ENCODE peak calls at places on chromosomes 12 and 14, in five cellular contexts. O, Q, L, W and D are unnamed samples.

GRCh38 chr14:99820702-99821331 is 27.6 kb downstream of the EML1 start:
- DNase-seq in O (no peak), Q (peak; percentile 12), L (no peak), W (no peak), D (no peak)

GRCh38 chr12:52860102-52860838 is 11.5 kb upstream of the KRT78 start:
- DNase-seq in O (peak; percentile 76), Q (no peak), L (no peak), W (no peak), D (no peak)

GRCh38 chr12:45343269-45344051 is 127.6 kb downstream of the ANO6 start:
- DNase-seq in O (peak; percentile 62), Q (no peak), L (no peak), W (no peak), D (peak; percentile 24)

GRCh38 chr14:99704037-99704436 is 19.9 kb downstream of the CYP46A1 start:
- DNase-seq in O (no peak), Q (no peak), L (no peak), W (no peak), D (no peak)

GRCh38 chr12:44000309-44000952 is 164.6 kb downstream of the TMEM117 start:
- DNase-seq in O (peak; percentile 80), Q (peak; percentile 55), L (peak; percentile 84), W (peak; percentile 60), D (peak; percentile 66)

GRCh38 chr12:32402170-32402569 is 2.8 kb downstream of the FGD4 start:
- DNase-seq in O (no peak), Q (no peak), L (no peak), W (no peak), D (no peak)

GRCh38 chr14:71583246-71583645 is 349.0 kb upstream of the RGS6 start:
- DNase-seq in O (no peak), Q (no peak), L (no peak), W (no peak), D (no peak)

GRCh38 chr14:73227812-73228781 is 9.2 kb upstream of the PAPLN start:
- DNase-seq in O (peak; percentile 97), Q (no peak), L (peak; percentile 42), W (no peak), D (peak; percentile 74)

GRCh38 chr12:127729381-127729780 is 537.6 kb upstream of the TMEM132C start:
- DNase-seq in O (peak; percentile 41), Q (no peak), L (no peak), W (no peak), D (no peak)

GRCh38 chr12:66755727-66756395 is 77.0 kb upstream of the GRIP1 start:
- DNase-seq in O (no peak), Q (peak; percentile 31), L (no peak), W (no peak), D (no peak)

GRCh38 chr12:109763201-109763841 is 49.7 kb downstream of the FAM222A start:
- DNase-seq in O (peak; percentile 88), Q (no peak), L (no peak), W (no peak), D (no peak)

GRCh38 chr14:95452176-95452889 is 64.1 kb downstream of the SYNE3 start:
- DNase-seq in O (peak; percentile 25), Q (peak; percentile 61), L (peak; percentile 35), W (no peak), D (no peak)

GRCh38 chr12:5912437-5913334 is 32.4 kb downstream of the ANO2 start:
- DNase-seq in O (peak; percentile 7), Q (no peak), L (peak; percentile 82), W (no peak), D (no peak)

GRCh38 chr12:76028649-76029277 is 2.8 kb downstream of the PHLDA1 start:
- DNase-seq in O (no peak), Q (no peak), L (no peak), W (no peak), D (no peak)

GRCh38 chr12:25960926-25961325 is 2.4 kb downstream of the RASSF8 start:
- DNase-seq in O (no peak), Q (no peak), L (no peak), W (no peak), D (no peak)

GRCh38 chr12:109678732-109679131 is 34.9 kb upstream of the FAM222A start:
- DNase-seq in O (no peak), Q (no peak), L (peak; percentile 53), W (no peak), D (peak; percentile 34)

GRCh38 chr14:39432619-39433451 is 602 bp upstream of the FBXO33 start:
- DNase-seq in O (peak; percentile 93), Q (peak; percentile 83), L (peak; percentile 93), W (peak; percentile 89), D (peak; percentile 95)

GRCh38 chr12:108691995-108692808 is 39.1 kb downstream of the CORO1C start:
- DNase-seq in O (no peak), Q (peak; percentile 33), L (peak; percentile 26), W (no peak), D (peak; percentile 19)

GRCh38 chr14:68249534-68250517 is 430.2 kb downstream of the RAD51B start:
- DNase-seq in O (peak; percentile 86), Q (no peak), L (no peak), W (peak; percentile 74), D (peak; percentile 38)

GRCh38 chr14:79842270-79842669 is 369.0 kb downstream of the DIO2 start:
- DNase-seq in O (peak; percentile 66), Q (no peak), L (no peak), W (no peak), D (peak; percentile 58)

GRCh38 chr12:67804168-67804567 is 155.6 kb downstream of the DYRK2 start:
- DNase-seq in O (no peak), Q (no peak), L (no peak), W (no peak), D (no peak)

GRCh38 chr14:30849354-30849753 is 25.0 kb upstream of the COCH start:
- DNase-seq in O (no peak), Q (no peak), L (no peak), W (no peak), D (no peak)

GRCh38 chr14:88554458-88555286 is at the start of gene PTPN21:
- DNase-seq in O (peak; percentile 81), Q (no peak), L (peak; percentile 90), W (no peak), D (peak; percentile 91)

GRCh38 chr14:59339526-59339925 is 125.7 kb downstream of the GPR135 start:
- DNase-seq in O (no peak), Q (no peak), L (peak; percentile 71), W (no peak), D (no peak)

GRCh38 chr14:34623506-34623905 is 6.4 kb downstream of the SNX6 start:
- DNase-seq in O (peak; percentile 20), Q (no peak), L (no peak), W (no peak), D (no peak)

GRCh38 chr12:30909088-30909688 is 17.4 kb upstream of the TSPAN11 start:
- DNase-seq in O (no peak), Q (no peak), L (no peak), W (no peak), D (no peak)

DNA sequence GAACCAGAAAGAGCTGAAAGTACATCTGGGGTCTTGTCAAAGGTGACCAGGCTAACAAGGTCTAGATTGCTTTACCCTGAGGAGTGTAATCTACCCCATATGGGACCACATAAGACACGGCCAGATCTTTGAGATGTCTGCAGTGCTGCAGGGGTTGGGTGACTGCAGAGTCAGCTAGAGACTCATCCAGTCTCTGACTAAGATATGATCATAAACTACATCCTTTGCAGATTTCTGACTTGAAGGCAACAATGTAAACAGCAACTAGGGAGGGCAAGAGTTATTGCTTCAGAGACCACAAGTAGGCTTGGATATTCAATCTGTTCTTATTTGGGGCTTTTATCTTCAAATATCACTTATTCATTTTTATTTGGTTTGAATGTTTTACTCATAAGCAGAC is 1080.5 kb upstream of the FOXG1 start:
- DNase-seq in O (peak; percentile 45), Q (no peak), L (no peak), W (no peak), D (no peak)
- TF ChIP-seq EZH2phosphoT487 in O (no peak), Q (no peak), L (no peak), W (no peak), D (no peak)

DNA sequence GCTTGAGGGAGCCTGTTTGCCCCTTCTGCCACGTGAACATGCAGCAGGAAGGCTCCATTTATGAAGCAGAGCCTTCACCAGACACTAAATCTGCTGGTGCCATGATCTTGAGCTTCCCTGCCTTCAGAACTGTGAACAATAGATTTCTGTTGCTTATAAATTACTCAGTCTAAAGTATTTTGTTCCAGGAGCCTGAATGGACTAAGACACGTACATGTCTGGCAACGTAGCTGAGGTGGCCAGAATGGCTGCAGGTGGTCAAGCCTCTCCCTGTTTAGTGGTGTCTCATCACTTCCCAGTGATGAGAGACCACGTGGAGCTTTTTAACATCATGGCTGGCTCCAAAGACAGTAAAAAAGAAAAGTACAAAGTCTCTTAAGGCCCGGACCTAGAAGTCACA is 32.2 kb upstream of the SLC38A2 start:
- DNase-seq in O (no peak), Q (no peak), L (no peak), W (no peak), D (no peak)
- H3K27ac ChIP-seq in O (no peak overlapping the region), Q (no peak overlapping the region), L (no peak overlapping the region), W (no peak overlapping the region), D (no peak overlapping the region)

GRCh38 chr14:62117010-62117717 is 354.9 kb downstream of the SNAPC1 start:
- DNase-seq in O (no peak), Q (peak; percentile 74), L (peak; percentile 97), W (no peak), D (peak; percentile 88)
- TF ChIP-seq CTCF in O (no peak), Q (peak; percentile 66), L (peak; percentile 54), W (no peak), D (peak; percentile 46)

DNA sequence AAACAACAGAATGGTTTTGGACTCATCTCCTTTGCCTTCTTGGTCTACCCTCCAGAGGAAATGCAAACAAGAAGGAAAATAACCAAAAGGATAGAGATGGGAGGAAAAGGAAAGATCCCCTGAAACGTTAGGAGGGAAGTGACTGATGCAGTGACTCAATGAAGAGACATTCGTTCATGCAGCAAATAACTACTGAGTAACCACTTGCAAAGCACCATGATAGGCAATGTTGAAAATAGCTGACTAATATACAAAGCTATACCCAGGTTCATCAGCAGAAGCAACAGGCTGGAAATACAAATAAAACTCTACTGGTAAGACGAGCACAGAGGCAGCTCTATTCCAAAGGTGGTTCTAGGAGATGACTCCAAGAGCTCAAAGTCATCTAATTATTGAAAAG is 41.8 kb downstream of the R3HDM2 start:
- DNase-seq in O (peak; percentile 92), Q (no peak), L (no peak), W (peak; percentile 10), D (peak; percentile 10)
- TF ChIP-seq EZH2phosphoT487 in O (no peak), Q (no peak), L (no peak), W (no peak), D (no peak)

DNA sequence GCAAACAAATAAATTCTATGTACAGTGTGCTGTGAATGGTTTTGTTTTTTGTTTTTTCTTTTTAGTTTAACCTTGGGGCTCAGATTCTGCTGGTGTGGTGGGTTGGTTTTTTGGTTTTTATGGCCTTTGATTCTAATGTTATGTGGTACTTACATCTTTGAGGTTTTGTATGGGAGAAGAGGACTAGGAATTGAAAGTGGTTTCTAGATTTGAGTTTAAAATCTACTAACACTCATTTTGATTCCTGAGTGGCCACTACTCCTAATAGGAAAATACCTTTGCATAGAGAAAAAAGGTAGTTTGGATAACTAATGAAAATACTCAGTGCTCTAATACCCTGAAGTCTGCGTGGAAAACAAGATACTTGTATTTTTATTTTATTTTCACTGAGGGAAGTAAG is 137.7 kb downstream of the MON2 start:
- DNase-seq in O (no peak), Q (no peak), L (no peak), W (no peak), D (no peak)
- H3K27ac ChIP-seq in O (no peak overlapping the region), Q (peak overlapping the region; percentile 97), L (peak overlapping the region; percentile 97), W (no peak overlapping the region), D (peak overlapping the region; percentile 100)

GRCh38 chr12:79006306-79006705 is 141.7 kb downstream of the SYT1 start:
- DNase-seq in O (peak; percentile 52), Q (no peak), L (no peak), W (peak; percentile 12), D (no peak)
- TF ChIP-seq CTCF in O (peak; percentile 69), Q (peak; percentile 54), L (no peak), W (peak; percentile 30), D (peak; percentile 34)